ENCODE peak calls at places on chromosomes 12 and 14, in six cellular contexts. U is upper lobe of left lung, Q is anterior cingulate cortex, V is breast epithelium, G is iris pigment epithelial cell, L is AML-193. I is an unnamed sample.

GRCh38 chr12:29152223-29152868 is 3.3 kb downstream of the FAR2 start:
- DNase-seq in Q (no peak), V (no peak), L (peak), U (no peak), G (no peak), I (no peak)

GRCh38 chr12:127083028-127083949 is 1183.7 kb upstream of the TMEM132C start:
- DNase-seq in G (peak), Q (no peak), U (no peak), L (peak), V (no peak), I (no peak)

GRCh38 chr12:20508362-20508761 is 140.0 kb downstream of the PDE3A start:
- DNase-seq in Q (no peak), V (no peak), G (peak), L (no peak), U (no peak), I (no peak)

GRCh38 chr14:99511421-99512109 is 30.4 kb downstream of the CCNK start:
- DNase-seq in V (peak), G (no peak), U (peak), L (no peak), Q (peak), I (no peak)

GRCh38 chr12:92784795-92785562 is 82.2 kb downstream of the PLEKHG7 start:
- DNase-seq in U (no peak), G (peak), L (peak), Q (no peak), V (no peak), I (no peak)

GRCh38 chr12:42887657-42888056 is 298.1 kb upstream of the PRICKLE1 start:
- DNase-seq in V (no peak), U (no peak), L (no peak), G (peak), Q (no peak), I (no peak)

GRCh38 chr14:61584258-61584657 is 111.1 kb upstream of the HIF1A start:
- DNase-seq in L (no peak), V (no peak), Q (no peak), U (no peak), G (peak), I (no peak)

GRCh38 chr12:107822356-107822755 is 47.9 kb downstream of the ASCL4 start:
- DNase-seq in U (no peak), G (no peak), V (no peak), L (no peak), Q (no peak), I (no peak)

GRCh38 chr12:103745962-103746361 is 95.1 kb downstream of the NT5DC3 start:
- DNase-seq in U (no peak), L (no peak), Q (no peak), V (no peak), G (no peak), I (no peak)

GRCh38 chr12:68807576-68808387 is at the start of gene MDM2:
- DNase-seq in L (peak), Q (peak), V (peak), U (peak), G (peak), I (peak)

GRCh38 chr12:123488539-123489230 is 30.7 kb downstream of the SNRNP35 start:
- DNase-seq in G (no peak), V (no peak), Q (no peak), U (no peak), L (no peak), I (no peak)

GRCh38 chr14:36163451-36163850 is 13.1 kb downstream of the PTCSC3 start:
- DNase-seq in U (no peak), V (no peak), G (no peak), L (no peak), Q (no peak), I (no peak)

GRCh38 chr14:64649383-64649998 is 54.7 kb upstream of the PLEKHG3 start:
- DNase-seq in V (no peak), U (peak), L (no peak), Q (no peak), G (peak), I (no peak)

GRCh38 chr12:102034346-102034745 is 27.4 kb downstream of the WASHC3 start:
- DNase-seq in L (no peak), V (no peak), Q (no peak), G (peak), U (no peak), I (no peak)

GRCh38 chr14:99255621-99256482 is 16.1 kb downstream of the BCL11B start:
- DNase-seq in V (no peak), G (no peak), L (no peak), U (no peak), Q (no peak), I (no peak)

GRCh38 chr12:19654630-19655384 is 215.5 kb downstream of the AEBP2 start:
- DNase-seq in L (no peak), Q (no peak), G (peak), V (no peak), U (no peak), I (no peak)

GRCh38 chr14:99731536-99732435 is 47.7 kb downstream of the CYP46A1 start:
- DNase-seq in L (no peak), U (peak), V (no peak), G (no peak), Q (no peak), I (peak)

GRCh38 chr12:48004039-48004940 is at the start of gene COL2A1:
- DNase-seq in U (no peak), V (no peak), Q (no peak), L (peak), G (peak), I (no peak)

GRCh38 chr12:91057771-91058170 is at the start of gene KERA:
- DNase-seq in G (no peak), U (no peak), Q (no peak), L (no peak), V (no peak), I (no peak)